ENCODE peak calls at places on chromosomes 13 and 19, in eight cellular contexts. One of them, this sample, is unnamed.

GRCh38 chr13:27359203-27359821 is 65.1 kb upstream of the GTF3A start:
- DNase-seq in Caki2: peak; percentile 48
- DNase-seq in stimulated activated CD4-positive, alpha-beta T cell treated with anti-CD3 and anti-CD28 coated beads, TNF-alpha, amount 100 ng/mL, for 48 hours: peak; percentile 46
- DNase-seq in NCI-H446 treated with DMSO at 0.1 percent for 48 hours: no peak
- DNase-seq in HEK293T: peak; percentile 73
- DNase-seq in right cardiac atrium: peak; percentile 85
- DNase-seq in H54: peak; percentile 40
- DNase-seq in CD4-positive, alpha-beta memory T cell: peak; percentile 62
- DNase-seq in this sample: peak; percentile 61

GRCh38 chr19:2021453-2022140 is 6.1 kb upstream of the BTBD2 start:
- DNase-seq in Caki2: no peak
- DNase-seq in stimulated activated CD4-positive, alpha-beta T cell treated with anti-CD3 and anti-CD28 coated beads, TNF-alpha, amount 100 ng/mL, for 48 hours: no peak
- DNase-seq in NCI-H446 treated with DMSO at 0.1 percent for 48 hours: no peak
- DNase-seq in HEK293T: no peak
- DNase-seq in right cardiac atrium: no peak
- DNase-seq in H54: no peak
- DNase-seq in CD4-positive, alpha-beta memory T cell: no peak
- DNase-seq in this sample: no peak

GRCh38 chr13:44373601-44374347 is at the start of gene SERP2:
- DNase-seq in Caki2: no peak
- DNase-seq in stimulated activated CD4-positive, alpha-beta T cell treated with anti-CD3 and anti-CD28 coated beads, TNF-alpha, amount 100 ng/mL, for 48 hours: no peak
- DNase-seq in NCI-H446 treated with DMSO at 0.1 percent for 48 hours: no peak
- DNase-seq in HEK293T: peak; percentile 66
- DNase-seq in right cardiac atrium: peak; percentile 77
- DNase-seq in H54: no peak
- DNase-seq in CD4-positive, alpha-beta memory T cell: no peak
- DNase-seq in this sample: no peak

GRCh38 chr13:30186644-30187431 is 120.5 kb downstream of the KATNAL1 start:
- DNase-seq in Caki2: no peak
- DNase-seq in stimulated activated CD4-positive, alpha-beta T cell treated with anti-CD3 and anti-CD28 coated beads, TNF-alpha, amount 100 ng/mL, for 48 hours: no peak
- DNase-seq in NCI-H446 treated with DMSO at 0.1 percent for 48 hours: no peak
- DNase-seq in HEK293T: no peak
- DNase-seq in right cardiac atrium: no peak
- DNase-seq in H54: no peak
- DNase-seq in CD4-positive, alpha-beta memory T cell: no peak
- DNase-seq in this sample: no peak

GRCh38 chr13:41500501-41500900 is 43.2 kb downstream of the RGCC start:
- DNase-seq in Caki2: no peak
- DNase-seq in stimulated activated CD4-positive, alpha-beta T cell treated with anti-CD3 and anti-CD28 coated beads, TNF-alpha, amount 100 ng/mL, for 48 hours: no peak
- DNase-seq in NCI-H446 treated with DMSO at 0.1 percent for 48 hours: no peak
- DNase-seq in HEK293T: no peak
- DNase-seq in right cardiac atrium: no peak
- DNase-seq in H54: peak; percentile 22
- DNase-seq in CD4-positive, alpha-beta memory T cell: peak; percentile 29
- DNase-seq in this sample: no peak

GRCh38 chr19:16441661-16442071 is 30.1 kb downstream of the EPS15L1 start:
- DNase-seq in Caki2: peak; percentile 37
- DNase-seq in stimulated activated CD4-positive, alpha-beta T cell treated with anti-CD3 and anti-CD28 coated beads, TNF-alpha, amount 100 ng/mL, for 48 hours: no peak
- DNase-seq in NCI-H446 treated with DMSO at 0.1 percent for 48 hours: no peak
- DNase-seq in HEK293T: peak; percentile 72
- DNase-seq in right cardiac atrium: peak; percentile 63
- DNase-seq in H54: peak; percentile 43
- DNase-seq in CD4-positive, alpha-beta memory T cell: no peak
- DNase-seq in this sample: peak; percentile 70

GRCh38 chr13:106867249-106867648 is 299.3 kb upstream of the ARGLU1 start:
- DNase-seq in Caki2: no peak
- DNase-seq in stimulated activated CD4-positive, alpha-beta T cell treated with anti-CD3 and anti-CD28 coated beads, TNF-alpha, amount 100 ng/mL, for 48 hours: no peak
- DNase-seq in NCI-H446 treated with DMSO at 0.1 percent for 48 hours: no peak
- DNase-seq in HEK293T: peak; percentile 8
- DNase-seq in right cardiac atrium: no peak
- DNase-seq in H54: no peak
- DNase-seq in CD4-positive, alpha-beta memory T cell: no peak
- DNase-seq in this sample: peak; percentile 28

GRCh38 chr19:35451278-35452096 is 3.4 kb downstream of the FFAR2 start:
- DNase-seq in Caki2: no peak
- DNase-seq in stimulated activated CD4-positive, alpha-beta T cell treated with anti-CD3 and anti-CD28 coated beads, TNF-alpha, amount 100 ng/mL, for 48 hours: no peak
- DNase-seq in NCI-H446 treated with DMSO at 0.1 percent for 48 hours: no peak
- DNase-seq in HEK293T: no peak
- DNase-seq in right cardiac atrium: no peak
- DNase-seq in H54: no peak
- DNase-seq in CD4-positive, alpha-beta memory T cell: peak; percentile 43
- DNase-seq in this sample: no peak

GRCh38 chr13:27770809-27771208 is 21.5 kb upstream of the GSX1 start:
- DNase-seq in Caki2: no peak
- DNase-seq in stimulated activated CD4-positive, alpha-beta T cell treated with anti-CD3 and anti-CD28 coated beads, TNF-alpha, amount 100 ng/mL, for 48 hours: no peak
- DNase-seq in NCI-H446 treated with DMSO at 0.1 percent for 48 hours: no peak
- DNase-seq in HEK293T: peak; percentile 43
- DNase-seq in right cardiac atrium: no peak
- DNase-seq in H54: no peak
- DNase-seq in CD4-positive, alpha-beta memory T cell: peak; percentile 11
- DNase-seq in this sample: no peak

GRCh38 chr13:91647361-91647970 is 249.0 kb downstream of the GPC5 start:
- DNase-seq in Caki2: no peak
- DNase-seq in stimulated activated CD4-positive, alpha-beta T cell treated with anti-CD3 and anti-CD28 coated beads, TNF-alpha, amount 100 ng/mL, for 48 hours: no peak
- DNase-seq in NCI-H446 treated with DMSO at 0.1 percent for 48 hours: peak; percentile 48
- DNase-seq in HEK293T: peak; percentile 82
- DNase-seq in right cardiac atrium: no peak
- DNase-seq in H54: peak; percentile 23
- DNase-seq in CD4-positive, alpha-beta memory T cell: no peak
- DNase-seq in this sample: no peak

GRCh38 chr13:104436555-104436954 is 1370.3 kb upstream of the SLC10A2 start:
- DNase-seq in Caki2: no peak
- DNase-seq in stimulated activated CD4-positive, alpha-beta T cell treated with anti-CD3 and anti-CD28 coated beads, TNF-alpha, amount 100 ng/mL, for 48 hours: no peak
- DNase-seq in NCI-H446 treated with DMSO at 0.1 percent for 48 hours: no peak
- DNase-seq in HEK293T: no peak
- DNase-seq in right cardiac atrium: no peak
- DNase-seq in H54: no peak
- DNase-seq in CD4-positive, alpha-beta memory T cell: no peak
- DNase-seq in this sample: no peak

GRCh38 chr19:17421942-17422341 is 2.1 kb downstream of the MVB12A start:
- DNase-seq in Caki2: no peak
- DNase-seq in stimulated activated CD4-positive, alpha-beta T cell treated with anti-CD3 and anti-CD28 coated beads, TNF-alpha, amount 100 ng/mL, for 48 hours: no peak
- DNase-seq in NCI-H446 treated with DMSO at 0.1 percent for 48 hours: no peak
- DNase-seq in HEK293T: no peak
- DNase-seq in right cardiac atrium: no peak
- DNase-seq in H54: no peak
- DNase-seq in CD4-positive, alpha-beta memory T cell: no peak
- DNase-seq in this sample: no peak

GRCh38 chr13:21043898-21044297 is 17.5 kb downstream of the LATS2 start:
- DNase-seq in Caki2: no peak
- DNase-seq in stimulated activated CD4-positive, alpha-beta T cell treated with anti-CD3 and anti-CD28 coated beads, TNF-alpha, amount 100 ng/mL, for 48 hours: no peak
- DNase-seq in NCI-H446 treated with DMSO at 0.1 percent for 48 hours: no peak
- DNase-seq in HEK293T: peak; percentile 32
- DNase-seq in right cardiac atrium: no peak
- DNase-seq in H54: no peak
- DNase-seq in CD4-positive, alpha-beta memory T cell: no peak
- DNase-seq in this sample: no peak

GRCh38 chr13:100721885-100722512 is 47.4 kb upstream of the TMTC4 start:
- DNase-seq in Caki2: no peak
- DNase-seq in stimulated activated CD4-positive, alpha-beta T cell treated with anti-CD3 and anti-CD28 coated beads, TNF-alpha, amount 100 ng/mL, for 48 hours: no peak
- DNase-seq in NCI-H446 treated with DMSO at 0.1 percent for 48 hours: no peak
- DNase-seq in HEK293T: peak; percentile 20
- DNase-seq in right cardiac atrium: no peak
- DNase-seq in H54: peak; percentile 67
- DNase-seq in CD4-positive, alpha-beta memory T cell: peak; percentile 33
- DNase-seq in this sample: peak; percentile 65

GRCh38 chr19:35995655-35995993 is 636 bp downstream of the SDHAF1 start:
- DNase-seq in Caki2: no peak
- DNase-seq in stimulated activated CD4-positive, alpha-beta T cell treated with anti-CD3 and anti-CD28 coated beads, TNF-alpha, amount 100 ng/mL, for 48 hours: no peak
- DNase-seq in NCI-H446 treated with DMSO at 0.1 percent for 48 hours: no peak
- DNase-seq in HEK293T: peak; percentile 53
- DNase-seq in right cardiac atrium: peak; percentile 79
- DNase-seq in H54: no peak
- DNase-seq in CD4-positive, alpha-beta memory T cell: no peak
- DNase-seq in this sample: peak; percentile 66

GRCh38 chr13:36163303-36163702 is 32.1 kb upstream of the DCLK1 start:
- DNase-seq in Caki2: no peak
- DNase-seq in stimulated activated CD4-positive, alpha-beta T cell treated with anti-CD3 and anti-CD28 coated beads, TNF-alpha, amount 100 ng/mL, for 48 hours: no peak
- DNase-seq in NCI-H446 treated with DMSO at 0.1 percent for 48 hours: peak; percentile 37
- DNase-seq in HEK293T: no peak
- DNase-seq in right cardiac atrium: no peak
- DNase-seq in H54: no peak
- DNase-seq in CD4-positive, alpha-beta memory T cell: no peak
- DNase-seq in this sample: no peak

GRCh38 chr13:70310720-70311119 is 202.5 kb upstream of the KLHL1 start:
- DNase-seq in Caki2: peak; percentile 27
- DNase-seq in stimulated activated CD4-positive, alpha-beta T cell treated with anti-CD3 and anti-CD28 coated beads, TNF-alpha, amount 100 ng/mL, for 48 hours: no peak
- DNase-seq in NCI-H446 treated with DMSO at 0.1 percent for 48 hours: peak; percentile 16
- DNase-seq in HEK293T: peak; percentile 70
- DNase-seq in right cardiac atrium: no peak
- DNase-seq in H54: peak; percentile 4
- DNase-seq in CD4-positive, alpha-beta memory T cell: no peak
- DNase-seq in this sample: peak; percentile 2

GRCh38 chr19:38908854-38909253 is 3.1 kb downstream of the CCER2 start:
- DNase-seq in Caki2: no peak
- DNase-seq in stimulated activated CD4-positive, alpha-beta T cell treated with anti-CD3 and anti-CD28 coated beads, TNF-alpha, amount 100 ng/mL, for 48 hours: no peak
- DNase-seq in NCI-H446 treated with DMSO at 0.1 percent for 48 hours: no peak
- DNase-seq in HEK293T: no peak
- DNase-seq in right cardiac atrium: peak; percentile 46
- DNase-seq in H54: no peak
- DNase-seq in CD4-positive, alpha-beta memory T cell: no peak
- DNase-seq in this sample: no peak

GRCh38 chr13:27977476-27978300 is 8.6 kb upstream of the CDX2 start:
- DNase-seq in Caki2: no peak
- DNase-seq in stimulated activated CD4-positive, alpha-beta T cell treated with anti-CD3 and anti-CD28 coated beads, TNF-alpha, amount 100 ng/mL, for 48 hours: no peak
- DNase-seq in NCI-H446 treated with DMSO at 0.1 percent for 48 hours: no peak
- DNase-seq in HEK293T: no peak
- DNase-seq in right cardiac atrium: no peak
- DNase-seq in H54: no peak
- DNase-seq in CD4-positive, alpha-beta memory T cell: no peak
- DNase-seq in this sample: no peak

GRCh38 chr13:45895880-45896279 is 44.3 kb upstream of the SIAH3 start:
- DNase-seq in Caki2: no peak
- DNase-seq in stimulated activated CD4-positive, alpha-beta T cell treated with anti-CD3 and anti-CD28 coated beads, TNF-alpha, amount 100 ng/mL, for 48 hours: no peak
- DNase-seq in NCI-H446 treated with DMSO at 0.1 percent for 48 hours: no peak
- DNase-seq in HEK293T: no peak
- DNase-seq in right cardiac atrium: no peak
- DNase-seq in H54: no peak
- DNase-seq in CD4-positive, alpha-beta memory T cell: no peak
- DNase-seq in this sample: no peak

GRCh38 chr13:62167650-62168172 is 752.1 kb upstream of the PCDH20 start:
- DNase-seq in Caki2: no peak
- DNase-seq in stimulated activated CD4-positive, alpha-beta T cell treated with anti-CD3 and anti-CD28 coated beads, TNF-alpha, amount 100 ng/mL, for 48 hours: no peak
- DNase-seq in NCI-H446 treated with DMSO at 0.1 percent for 48 hours: no peak
- DNase-seq in HEK293T: no peak
- DNase-seq in right cardiac atrium: peak; percentile 44
- DNase-seq in H54: no peak
- DNase-seq in CD4-positive, alpha-beta memory T cell: no peak
- DNase-seq in this sample: no peak

GRCh38 chr19:48635263-48635965 is 1.8 kb downstream of the DBP start:
- DNase-seq in Caki2: peak; percentile 72
- DNase-seq in stimulated activated CD4-positive, alpha-beta T cell treated with anti-CD3 and anti-CD28 coated beads, TNF-alpha, amount 100 ng/mL, for 48 hours: no peak
- DNase-seq in NCI-H446 treated with DMSO at 0.1 percent for 48 hours: no peak
- DNase-seq in HEK293T: peak; percentile 73
- DNase-seq in right cardiac atrium: peak; percentile 91
- DNase-seq in H54: no peak
- DNase-seq in CD4-positive, alpha-beta memory T cell: peak; percentile 67
- DNase-seq in this sample: peak; percentile 80

GRCh38 chr19:3508771-3509535 is 2.8 kb downstream of the FZR1 start:
- DNase-seq in Caki2: no peak
- DNase-seq in stimulated activated CD4-positive, alpha-beta T cell treated with anti-CD3 and anti-CD28 coated beads, TNF-alpha, amount 100 ng/mL, for 48 hours: no peak
- DNase-seq in NCI-H446 treated with DMSO at 0.1 percent for 48 hours: no peak
- DNase-seq in HEK293T: no peak
- DNase-seq in right cardiac atrium: peak; percentile 52
- DNase-seq in H54: no peak
- DNase-seq in CD4-positive, alpha-beta memory T cell: no peak
- DNase-seq in this sample: no peak

GRCh38 chr13:97229699-97230098 is 7.6 kb downstream of the MBNL2 start:
- DNase-seq in Caki2: no peak
- DNase-seq in stimulated activated CD4-positive, alpha-beta T cell treated with anti-CD3 and anti-CD28 coated beads, TNF-alpha, amount 100 ng/mL, for 48 hours: no peak
- DNase-seq in NCI-H446 treated with DMSO at 0.1 percent for 48 hours: no peak
- DNase-seq in HEK293T: no peak
- DNase-seq in right cardiac atrium: no peak
- DNase-seq in H54: no peak
- DNase-seq in CD4-positive, alpha-beta memory T cell: no peak
- DNase-seq in this sample: no peak

GRCh38 chr13:24161010-24161775 is 673 bp downstream of the SPATA13 start:
- DNase-seq in Caki2: peak; percentile 22
- DNase-seq in stimulated activated CD4-positive, alpha-beta T cell treated with anti-CD3 and anti-CD28 coated beads, TNF-alpha, amount 100 ng/mL, for 48 hours: peak; percentile 5
- DNase-seq in NCI-H446 treated with DMSO at 0.1 percent for 48 hours: no peak
- DNase-seq in HEK293T: no peak
- DNase-seq in right cardiac atrium: peak; percentile 74
- DNase-seq in H54: no peak
- DNase-seq in CD4-positive, alpha-beta memory T cell: peak; percentile 41
- DNase-seq in this sample: peak; percentile 45

GRCh38 chr13:105327727-105328126 is 1207.7 kb downstream of the EFNB2 start:
- DNase-seq in Caki2: no peak
- DNase-seq in stimulated activated CD4-positive, alpha-beta T cell treated with anti-CD3 and anti-CD28 coated beads, TNF-alpha, amount 100 ng/mL, for 48 hours: no peak
- DNase-seq in NCI-H446 treated with DMSO at 0.1 percent for 48 hours: no peak
- DNase-seq in HEK293T: no peak
- DNase-seq in right cardiac atrium: no peak
- DNase-seq in H54: no peak
- DNase-seq in CD4-positive, alpha-beta memory T cell: no peak
- DNase-seq in this sample: no peak

GRCh38 chr13:50616101-50616500 is 227.4 kb downstream of the DLEU7 start:
- DNase-seq in Caki2: no peak
- DNase-seq in stimulated activated CD4-positive, alpha-beta T cell treated with anti-CD3 and anti-CD28 coated beads, TNF-alpha, amount 100 ng/mL, for 48 hours: no peak
- DNase-seq in NCI-H446 treated with DMSO at 0.1 percent for 48 hours: no peak
- DNase-seq in HEK293T: no peak
- DNase-seq in right cardiac atrium: no peak
- DNase-seq in H54: no peak
- DNase-seq in CD4-positive, alpha-beta memory T cell: no peak
- DNase-seq in this sample: no peak

This sample was measured in T47D.